ENCODE peak calls at places on chromosomes 7 and 10, in nine cellular contexts. A, J, L, K, N, D, V, S and I are unnamed samples.

GRCh38 chr7:28889290-28889689 is 68.8 kb downstream of the TRIL start:
- DNase-seq in A (no peak), J (no peak), L (no peak), K (no peak), N (no peak), D (no peak), V (no peak), S (no peak), I (no peak)

GRCh38 chr10:86523348-86523747 is 1.8 kb upstream of the WAPL start:
- DNase-seq in A (no peak), J (no peak), L (no peak), K (no peak), N (no peak), D (peak; percentile 22), V (no peak), S (no peak), I (no peak)

GRCh38 chr10:109966961-109967738 is 40.6 kb upstream of the ADD3 start:
- DNase-seq in A (no peak), J (no peak), L (no peak), K (no peak), N (no peak), D (no peak), V (no peak), S (no peak), I (no peak)

GRCh38 chr7:142745091-142745635 is 4.1 kb upstream of the PRSS1 start:
- DNase-seq in A (no peak), J (no peak), L (no peak), K (no peak), N (no peak), D (no peak), V (no peak), S (no peak), I (no peak)

GRCh38 chr7:133695976-133696531 is 431.1 kb upstream of the LRGUK start:
- DNase-seq in A (no peak), J (no peak), L (no peak), K (no peak), N (peak; percentile 10), D (no peak), V (no peak), S (no peak), I (no peak)

GRCh38 chr7:45881280-45881758 is 7.0 kb upstream of the IGFBP1 start:
- DNase-seq in A (no peak), J (no peak), L (no peak), K (no peak), N (no peak), D (no peak), V (no peak), S (no peak), I (no peak)

GRCh38 chr7:43076189-43076605 is 36.2 kb upstream of the HECW1 start:
- DNase-seq in A (no peak), J (no peak), L (no peak), K (no peak), N (no peak), D (no peak), V (no peak), S (no peak), I (no peak)

GRCh38 chr10:34575882-34576281 is 239.2 kb downstream of the PARD3 start:
- DNase-seq in A (no peak), J (no peak), L (no peak), K (no peak), N (no peak), D (no peak), V (no peak), S (no peak), I (no peak)

GRCh38 chr7:129908181-129908580 is 44.6 kb downstream of the UBE2H start:
- DNase-seq in A (no peak), J (no peak), L (no peak), K (no peak), N (no peak), D (no peak), V (no peak), S (no peak), I (no peak)

GRCh38 chr7:108430664-108431063 is 25.6 kb downstream of the NRCAM start:
- DNase-seq in A (no peak), J (no peak), L (no peak), K (no peak), N (no peak), D (no peak), V (no peak), S (no peak), I (no peak)

GRCh38 chr7:42244828-42245227 is 7.8 kb upstream of the GLI3 start:
- DNase-seq in A (no peak), J (no peak), L (no peak), K (no peak), N (no peak), D (no peak), V (no peak), S (no peak), I (no peak)

GRCh38 chr7:80644054-80644453 is 5.6 kb downstream of the CD36 start:
- DNase-seq in A (no peak), J (no peak), L (no peak), K (no peak), N (no peak), D (no peak), V (no peak), S (no peak), I (no peak)

GRCh38 chr10:107213861-107214260 is 49.4 kb upstream of the SORCS1 start:
- DNase-seq in A (no peak), J (no peak), L (no peak), K (peak; percentile 27), N (no peak), D (no peak), V (no peak), S (no peak), I (no peak)

GRCh38 chr7:94507962-94508361 is 1.6 kb upstream of the CASD1 start:
- DNase-seq in A (no peak), J (no peak), L (no peak), K (no peak), N (no peak), D (no peak), V (no peak), S (no peak), I (no peak)

GRCh38 chr7:607938-608337 is 88.3 kb upstream of the PDGFA start:
- DNase-seq in A (no peak), J (no peak), L (peak; percentile 16), K (peak; percentile 32), N (no peak), D (peak; percentile 53), V (no peak), S (no peak), I (no peak)

GRCh38 chr7:103524042-103524907 is 78.3 kb upstream of the SLC26A5 start:
- DNase-seq in A (no peak), J (no peak), L (no peak), K (no peak), N (no peak), D (peak; percentile 17), V (no peak), S (no peak), I (no peak)

GRCh38 chr7:149861728-149862045 is 12.1 kb upstream of the ATP6V0E2 start:
- DNase-seq in A (no peak), J (no peak), L (no peak), K (no peak), N (no peak), D (no peak), V (no peak), S (no peak), I (no peak)